ENCODE peak calls at places on chromosomes 16 and 17, in seven cellular contexts. One of them, this sample, is unnamed.

GRCh38 chr16:80718480-80719220 is 85.7 kb downstream of the CDYL2 start:
- DNase-seq in GM23338: peak
- DNase-seq in OCI-LY7: no peak
- DNase-seq in GM23248: no peak
- DNase-seq in neural progenitor cell: peak
- DNase-seq in HCT116: no peak
- DNase-seq in SK-N-SH: no peak
- DNase-seq in this sample: no peak

GRCh38 chr17:12046786-12047185 is 26.1 kb downstream of the MAP2K4 start:
- DNase-seq in GM23338: peak
- DNase-seq in OCI-LY7: no peak
- DNase-seq in GM23248: no peak
- DNase-seq in neural progenitor cell: peak
- DNase-seq in HCT116: no peak
- DNase-seq in SK-N-SH: no peak
- DNase-seq in this sample: no peak

GRCh38 chr16:78205506-78205905 is 106.1 kb downstream of the WWOX start:
- DNase-seq in GM23338: no peak
- DNase-seq in OCI-LY7: no peak
- DNase-seq in GM23248: no peak
- DNase-seq in neural progenitor cell: no peak
- DNase-seq in HCT116: no peak
- DNase-seq in SK-N-SH: no peak
- DNase-seq in this sample: no peak

GRCh38 chr17:16418684-16419066 is 3.3 kb downstream of the TRPV2 start:
- DNase-seq in GM23338: no peak
- DNase-seq in OCI-LY7: no peak
- DNase-seq in GM23248: peak
- DNase-seq in neural progenitor cell: no peak
- DNase-seq in HCT116: no peak
- DNase-seq in SK-N-SH: no peak
- DNase-seq in this sample: no peak

GRCh38 chr17:13503526-13503925 is 98.2 kb downstream of the HS3ST3A1 start:
- DNase-seq in GM23338: no peak
- DNase-seq in OCI-LY7: no peak
- DNase-seq in GM23248: peak
- DNase-seq in neural progenitor cell: no peak
- DNase-seq in HCT116: no peak
- DNase-seq in SK-N-SH: no peak
- DNase-seq in this sample: no peak

GRCh38 chr16:67723151-67723915 is 4.2 kb upstream of the GFOD2 start:
- DNase-seq in GM23338: no peak
- DNase-seq in OCI-LY7: no peak
- DNase-seq in GM23248: peak
- DNase-seq in neural progenitor cell: no peak
- DNase-seq in HCT116: no peak
- DNase-seq in SK-N-SH: no peak
- DNase-seq in this sample: no peak

GRCh38 chr17:78130439-78131101 is at the start of gene TMC8:
- DNase-seq in GM23338: no peak
- DNase-seq in OCI-LY7: peak
- DNase-seq in GM23248: no peak
- DNase-seq in neural progenitor cell: no peak
- DNase-seq in HCT116: no peak
- DNase-seq in SK-N-SH: peak
- DNase-seq in this sample: peak

GRCh38 chr17:64282753-64283080 is 19.7 kb upstream of the TEX2 start:
- DNase-seq in GM23338: no peak
- DNase-seq in OCI-LY7: no peak
- DNase-seq in GM23248: no peak
- DNase-seq in neural progenitor cell: no peak
- DNase-seq in HCT116: no peak
- DNase-seq in SK-N-SH: no peak
- DNase-seq in this sample: no peak

GRCh38 chr17:80519091-80519781 is 25.4 kb upstream of the RPTOR start:
- DNase-seq in GM23338: no peak
- DNase-seq in OCI-LY7: no peak
- DNase-seq in GM23248: no peak
- DNase-seq in neural progenitor cell: no peak
- DNase-seq in HCT116: no peak
- DNase-seq in SK-N-SH: no peak
- DNase-seq in this sample: no peak

GRCh38 chr16:77531741-77532140 is 96.9 kb upstream of the ADAMTS18 start:
- DNase-seq in GM23338: no peak
- DNase-seq in OCI-LY7: no peak
- DNase-seq in GM23248: peak
- DNase-seq in neural progenitor cell: no peak
- DNase-seq in HCT116: no peak
- DNase-seq in SK-N-SH: no peak
- DNase-seq in this sample: no peak

GRCh38 chr16:87203060-87203656 is 114.0 kb downstream of the C16orf95 start:
- DNase-seq in GM23338: peak
- DNase-seq in OCI-LY7: peak
- DNase-seq in GM23248: peak
- DNase-seq in neural progenitor cell: peak
- DNase-seq in HCT116: peak
- DNase-seq in SK-N-SH: peak
- DNase-seq in this sample: peak

GRCh38 chr16:24972608-24973220 is 42.5 kb downstream of the ARHGAP17 start:
- DNase-seq in GM23338: no peak
- DNase-seq in OCI-LY7: peak
- DNase-seq in GM23248: no peak
- DNase-seq in neural progenitor cell: no peak
- DNase-seq in HCT116: no peak
- DNase-seq in SK-N-SH: no peak
- DNase-seq in this sample: peak

GRCh38 chr16:48256579-48257177 is 9.3 kb upstream of the ABCC11 start:
- DNase-seq in GM23338: no peak
- DNase-seq in OCI-LY7: no peak
- DNase-seq in GM23248: no peak
- DNase-seq in neural progenitor cell: no peak
- DNase-seq in HCT116: no peak
- DNase-seq in SK-N-SH: no peak
- DNase-seq in this sample: no peak

GRCh38 chr17:81277421-81277820 is 17.7 kb downstream of the SLC38A10 start:
- DNase-seq in GM23338: no peak
- DNase-seq in OCI-LY7: no peak
- DNase-seq in GM23248: no peak
- DNase-seq in neural progenitor cell: no peak
- DNase-seq in HCT116: no peak
- DNase-seq in SK-N-SH: peak
- DNase-seq in this sample: no peak

GRCh38 chr17:41910701-41911391 is 7.9 kb downstream of the ACLY start:
- DNase-seq in GM23338: no peak
- DNase-seq in OCI-LY7: no peak
- DNase-seq in GM23248: peak
- DNase-seq in neural progenitor cell: no peak
- DNase-seq in HCT116: no peak
- DNase-seq in SK-N-SH: no peak
- DNase-seq in this sample: no peak

GRCh38 chr16:66695935-66696668 is 441 bp downstream of the CMTM4 start:
- DNase-seq in GM23338: peak
- DNase-seq in OCI-LY7: no peak
- DNase-seq in GM23248: no peak
- DNase-seq in neural progenitor cell: peak
- DNase-seq in HCT116: no peak
- DNase-seq in SK-N-SH: no peak
- DNase-seq in this sample: peak

GRCh38 chr16:25443994-25444393 is 186.3 kb upstream of the ZKSCAN2 start:
- DNase-seq in GM23338: no peak
- DNase-seq in OCI-LY7: no peak
- DNase-seq in GM23248: no peak
- DNase-seq in neural progenitor cell: no peak
- DNase-seq in HCT116: no peak
- DNase-seq in SK-N-SH: no peak
- DNase-seq in this sample: no peak

GRCh38 chr17:77425791-77426641 is 285.2 kb downstream of the SEC14L1 start:
- DNase-seq in GM23338: no peak
- DNase-seq in OCI-LY7: no peak
- DNase-seq in GM23248: peak
- DNase-seq in neural progenitor cell: peak
- DNase-seq in HCT116: no peak
- DNase-seq in SK-N-SH: peak
- DNase-seq in this sample: no peak

GRCh38 chr16:67858448-67858993 is 11.0 kb upstream of the CENPT start:
- DNase-seq in GM23338: no peak
- DNase-seq in OCI-LY7: no peak
- DNase-seq in GM23248: peak
- DNase-seq in neural progenitor cell: no peak
- DNase-seq in HCT116: no peak
- DNase-seq in SK-N-SH: no peak
- DNase-seq in this sample: no peak

GRCh38 chr17:4968916-4969550 is 1.4 kb upstream of the SPAG7 start:
- DNase-seq in GM23338: no peak
- DNase-seq in OCI-LY7: no peak
- DNase-seq in GM23248: peak
- DNase-seq in neural progenitor cell: peak
- DNase-seq in HCT116: no peak
- DNase-seq in SK-N-SH: peak
- DNase-seq in this sample: no peak

GRCh38 chr17:83012873-83013778 is 66.3 kb upstream of the METRNL start:
- DNase-seq in GM23338: no peak
- DNase-seq in OCI-LY7: no peak
- DNase-seq in GM23248: no peak
- DNase-seq in neural progenitor cell: no peak
- DNase-seq in HCT116: no peak
- DNase-seq in SK-N-SH: peak
- DNase-seq in this sample: peak

GRCh38 chr17:40318835-40319332 is 9.9 kb downstream of the RARA start:
- DNase-seq in GM23338: no peak
- DNase-seq in OCI-LY7: no peak
- DNase-seq in GM23248: peak
- DNase-seq in neural progenitor cell: no peak
- DNase-seq in HCT116: no peak
- DNase-seq in SK-N-SH: peak
- DNase-seq in this sample: no peak

GRCh38 chr16:11484691-11485258 is 101.9 kb downstream of the LITAF start:
- DNase-seq in GM23338: no peak
- DNase-seq in OCI-LY7: no peak
- DNase-seq in GM23248: peak
- DNase-seq in neural progenitor cell: no peak
- DNase-seq in HCT116: no peak
- DNase-seq in SK-N-SH: no peak
- DNase-seq in this sample: no peak

GRCh38 chr17:35046740-35047283 is 16.7 kb downstream of the RFFL start:
- DNase-seq in GM23338: no peak
- DNase-seq in OCI-LY7: no peak
- DNase-seq in GM23248: peak
- DNase-seq in neural progenitor cell: peak
- DNase-seq in HCT116: no peak
- DNase-seq in SK-N-SH: peak
- DNase-seq in this sample: peak
- TF ChIP-seq EZH2phosphoT487 in GM23338: no peak
- TF ChIP-seq EZH2phosphoT487 in OCI-LY7: no peak
- TF ChIP-seq EZH2phosphoT487 in GM23248: no peak
- TF ChIP-seq EZH2phosphoT487 in neural progenitor cell: no peak
- TF ChIP-seq EZH2phosphoT487 in HCT116: no peak
- TF ChIP-seq EZH2phosphoT487 in SK-N-SH: no peak
- TF ChIP-seq EZH2phosphoT487 in this sample: no peak

GRCh38 chr16:82991435-82991834 is 364.7 kb downstream of the CDH13 start:
- DNase-seq in GM23338: no peak
- DNase-seq in OCI-LY7: no peak
- DNase-seq in GM23248: no peak
- DNase-seq in neural progenitor cell: no peak
- DNase-seq in HCT116: no peak
- DNase-seq in SK-N-SH: no peak
- DNase-seq in this sample: no peak

GRCh38 chr16:82987767-82988166 is 361.0 kb downstream of the CDH13 start:
- DNase-seq in GM23338: no peak
- DNase-seq in OCI-LY7: no peak
- DNase-seq in GM23248: peak
- DNase-seq in neural progenitor cell: no peak
- DNase-seq in HCT116: no peak
- DNase-seq in SK-N-SH: no peak
- DNase-seq in this sample: no peak

GRCh38 chr16:82992826-82993225 is 366.1 kb downstream of the CDH13 start:
- DNase-seq in GM23338: no peak
- DNase-seq in OCI-LY7: no peak
- DNase-seq in GM23248: no peak
- DNase-seq in neural progenitor cell: no peak
- DNase-seq in HCT116: no peak
- DNase-seq in SK-N-SH: no peak
- DNase-seq in this sample: no peak

GRCh38 chr16:82991941-82992675 is 365.3 kb downstream of the CDH13 start:
- DNase-seq in GM23338: no peak
- DNase-seq in OCI-LY7: no peak
- DNase-seq in GM23248: no peak
- DNase-seq in neural progenitor cell: no peak
- DNase-seq in HCT116: no peak
- DNase-seq in SK-N-SH: no peak
- DNase-seq in this sample: no peak

GRCh38 chr16:82990155-82990554 is 363.4 kb downstream of the CDH13 start:
- DNase-seq in GM23338: no peak
- DNase-seq in OCI-LY7: no peak
- DNase-seq in GM23248: peak
- DNase-seq in neural progenitor cell: no peak
- DNase-seq in HCT116: no peak
- DNase-seq in SK-N-SH: no peak
- DNase-seq in this sample: no peak
- TF ChIP-seq EZH2phosphoT487 in GM23338: no peak
- TF ChIP-seq EZH2phosphoT487 in OCI-LY7: no peak
- TF ChIP-seq EZH2phosphoT487 in GM23248: no peak
- TF ChIP-seq EZH2phosphoT487 in neural progenitor cell: no peak
- TF ChIP-seq EZH2phosphoT487 in HCT116: no peak
- TF ChIP-seq EZH2phosphoT487 in SK-N-SH: no peak
- TF ChIP-seq EZH2phosphoT487 in this sample: no peak

DNA sequence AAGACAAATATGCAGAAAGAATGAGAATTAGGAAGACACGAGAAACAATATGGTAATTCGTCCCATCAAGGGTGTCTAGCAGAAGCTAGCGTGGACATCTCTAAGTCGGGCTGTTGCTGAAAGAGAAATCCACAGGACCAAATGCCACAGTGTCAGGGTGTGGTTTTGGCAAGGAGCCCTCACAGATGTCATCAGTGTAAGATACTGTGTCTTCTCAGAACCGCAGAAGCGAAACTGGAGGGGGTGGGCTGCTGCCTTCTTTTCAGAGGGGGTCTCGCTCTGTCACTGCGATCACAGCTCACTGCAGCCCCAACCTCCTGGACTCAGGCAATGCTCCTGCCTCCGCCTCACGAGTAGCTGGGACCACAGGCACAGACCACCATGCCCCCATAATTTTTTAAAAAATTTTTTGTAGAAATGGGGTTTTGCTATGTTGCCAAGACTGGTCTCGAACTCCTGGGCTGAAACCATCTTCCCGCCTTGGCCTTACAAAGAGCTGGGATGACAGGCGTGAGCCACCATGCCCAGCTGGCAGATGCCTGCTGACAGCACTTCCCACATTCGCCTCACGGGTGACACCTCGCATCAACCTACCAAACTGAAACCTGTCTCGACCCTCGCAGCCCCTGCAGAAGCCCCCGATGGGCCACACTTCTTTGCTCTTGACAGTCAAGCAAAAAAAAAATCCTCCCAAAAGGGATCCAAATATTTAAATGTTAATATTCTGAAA is 26.2 kb downstream of the TRAP1 start:
- DNase-seq in GM23338: peak
- DNase-seq in OCI-LY7: no peak
- DNase-seq in GM23248: peak
- DNase-seq in neural progenitor cell: no peak
- DNase-seq in HCT116: no peak
- DNase-seq in SK-N-SH: no peak
- DNase-seq in this sample: no peak
- TF ChIP-seq EZH2phosphoT487 in GM23338: no peak
- TF ChIP-seq EZH2phosphoT487 in OCI-LY7: no peak
- TF ChIP-seq EZH2phosphoT487 in GM23248: no peak
- TF ChIP-seq EZH2phosphoT487 in neural progenitor cell: no peak
- TF ChIP-seq EZH2phosphoT487 in HCT116: no peak
- TF ChIP-seq EZH2phosphoT487 in SK-N-SH: no peak
- TF ChIP-seq EZH2phosphoT487 in this sample: no peak

GRCh38 chr16:56263711-56264608 is 72.7 kb downstream of the GNAO1 start:
- DNase-seq in GM23338: no peak
- DNase-seq in OCI-LY7: no peak
- DNase-seq in GM23248: no peak
- DNase-seq in neural progenitor cell: no peak
- DNase-seq in HCT116: no peak
- DNase-seq in SK-N-SH: peak
- DNase-seq in this sample: no peak
- TF ChIP-seq EZH2phosphoT487 in GM23338: no peak
- TF ChIP-seq EZH2phosphoT487 in OCI-LY7: no peak
- TF ChIP-seq EZH2phosphoT487 in GM23248: no peak
- TF ChIP-seq EZH2phosphoT487 in neural progenitor cell: no peak
- TF ChIP-seq EZH2phosphoT487 in HCT116: no peak
- TF ChIP-seq EZH2phosphoT487 in SK-N-SH: no peak
- TF ChIP-seq EZH2phosphoT487 in this sample: no peak

This sample was measured in MM.1S.